ENCODE peak calls at places on chromosomes 16 and 17, in four cellular contexts. One of them, this sample, is unnamed. For H3K4me1, the result is how much of the 10 kb centered on the place peaks cover.

GRCh38 chr16:165539-166374 is at the start of gene HBM:
- DNase-seq in transverse colon: no peak
- DNase-seq in upper lobe of left lung: peak
- DNase-seq in sigmoid colon: no peak
- DNase-seq in this sample: no peak

GRCh38 chr17:35238817-35239216 is 4.1 kb upstream of the SLFN5 start:
- DNase-seq in sigmoid colon: no peak
- DNase-seq in transverse colon: no peak
- DNase-seq in upper lobe of left lung: no peak
- DNase-seq in this sample: no peak

GRCh38 chr16:57893559-57894389 is 77.2 kb downstream of the CNGB1 start:
- DNase-seq in upper lobe of left lung: no peak
- DNase-seq in sigmoid colon: no peak
- DNase-seq in transverse colon: no peak
- DNase-seq in this sample: no peak

GRCh38 chr17:17723354-17724261 is 42.4 kb downstream of the RAI1 start:
- DNase-seq in sigmoid colon: no peak
- DNase-seq in upper lobe of left lung: peak
- DNase-seq in transverse colon: no peak
- DNase-seq in this sample: no peak

GRCh38 chr17:18261146-18261515 is 669 bp downstream of the MIEF2 start:
- DNase-seq in sigmoid colon: peak
- DNase-seq in upper lobe of left lung: peak
- DNase-seq in transverse colon: peak
- DNase-seq in this sample: no peak

GRCh38 chr16:84308120-84308519 is 13.4 kb downstream of the WFDC1 start:
- DNase-seq in sigmoid colon: peak
- DNase-seq in transverse colon: peak
- DNase-seq in upper lobe of left lung: no peak
- DNase-seq in this sample: no peak

GRCh38 chr17:82064433-82065192 is 991 bp downstream of the DUS1L start:
- DNase-seq in transverse colon: peak
- DNase-seq in upper lobe of left lung: peak
- DNase-seq in sigmoid colon: no peak
- DNase-seq in this sample: no peak

GRCh38 chr16:22318690-22319358 is 21.6 kb downstream of the POLR3E start:
- DNase-seq in transverse colon: peak
- DNase-seq in sigmoid colon: peak
- DNase-seq in upper lobe of left lung: no peak
- DNase-seq in this sample: no peak

GRCh38 chr16:11121909-11122692 is 133.9 kb downstream of the SOCS1 start:
- DNase-seq in sigmoid colon: no peak
- DNase-seq in transverse colon: no peak
- DNase-seq in upper lobe of left lung: no peak
- DNase-seq in this sample: no peak

GRCh38 chr17:75643033-75644017 is 10.1 kb downstream of the SMIM5 start:
- DNase-seq in transverse colon: no peak
- DNase-seq in sigmoid colon: no peak
- DNase-seq in upper lobe of left lung: peak
- DNase-seq in this sample: no peak

GRCh38 chr17:61073799-61074513 is 325.7 kb upstream of the TBX2 start:
- DNase-seq in transverse colon: no peak
- DNase-seq in upper lobe of left lung: no peak
- DNase-seq in sigmoid colon: no peak
- DNase-seq in this sample: no peak

GRCh38 chr16:57039148-57039812 is 49.9 kb downstream of the NLRC5 start:
- DNase-seq in sigmoid colon: no peak
- DNase-seq in transverse colon: peak
- DNase-seq in upper lobe of left lung: no peak
- DNase-seq in this sample: no peak

GRCh38 chr17:45046536-45047125 is 4.8 kb downstream of the DCAKD start:
- DNase-seq in sigmoid colon: no peak
- DNase-seq in upper lobe of left lung: no peak
- DNase-seq in transverse colon: no peak
- DNase-seq in this sample: no peak

GRCh38 chr17:77466140-77466539 is 325.4 kb downstream of the SEC14L1 start:
- DNase-seq in sigmoid colon: peak
- DNase-seq in transverse colon: no peak
- DNase-seq in upper lobe of left lung: peak
- DNase-seq in this sample: no peak

GRCh38 chr16:89052191-89052787 is 41.4 kb upstream of the ACSF3 start:
- DNase-seq in upper lobe of left lung: peak
- DNase-seq in sigmoid colon: no peak
- DNase-seq in transverse colon: peak
- DNase-seq in this sample: no peak

GRCh38 chr17:83053021-83053778 is 26.2 kb upstream of the METRNL start:
- DNase-seq in sigmoid colon: peak
- DNase-seq in transverse colon: no peak
- DNase-seq in upper lobe of left lung: peak
- DNase-seq in this sample: no peak

GRCh38 chr17:39018267-39019134 is 51.3 kb upstream of the FBXO47 start:
- DNase-seq in upper lobe of left lung: peak
- DNase-seq in sigmoid colon: no peak
- DNase-seq in transverse colon: no peak
- DNase-seq in this sample: no peak

GRCh38 chr17:60555786-60556185 is 29.7 kb upstream of the APPBP2 start:
- DNase-seq in transverse colon: no peak
- DNase-seq in sigmoid colon: no peak
- DNase-seq in upper lobe of left lung: no peak
- DNase-seq in this sample: no peak

GRCh38 chr16:67269766-67270165 is 9.6 kb upstream of the PLEKHG4 start:
- DNase-seq in transverse colon: no peak
- DNase-seq in sigmoid colon: peak
- DNase-seq in upper lobe of left lung: no peak
- DNase-seq in this sample: no peak

GRCh38 chr17:5971969-5972368 is 98.2 kb upstream of the WSCD1 start:
- DNase-seq in transverse colon: no peak
- DNase-seq in upper lobe of left lung: no peak
- DNase-seq in sigmoid colon: no peak
- DNase-seq in this sample: no peak

GRCh38 chr17:4101127-4101798 is 41.6 kb downstream of the ZZEF1 start:
- DNase-seq in transverse colon: no peak
- DNase-seq in sigmoid colon: no peak
- DNase-seq in upper lobe of left lung: no peak
- DNase-seq in this sample: no peak

GRCh38 chr16:17448640-17449638 is 21.8 kb downstream of the XYLT1 start:
- DNase-seq in sigmoid colon: no peak
- DNase-seq in upper lobe of left lung: peak
- DNase-seq in transverse colon: peak
- DNase-seq in this sample: no peak

GRCh38 chr16:4477966-4478365 is 1.8 kb downstream of the HMOX2 start:
- DNase-seq in upper lobe of left lung: no peak
- DNase-seq in transverse colon: no peak
- DNase-seq in sigmoid colon: no peak
- DNase-seq in this sample: no peak
- TF ChIP-seq POLR2A in upper lobe of left lung: no peak
- TF ChIP-seq POLR2A in transverse colon: no peak
- TF ChIP-seq POLR2A in sigmoid colon: no peak
- TF ChIP-seq POLR2A in this sample: no peak

GRCh38 chr17:7549401-7550055 is 670 bp downstream of the TNFSF12 start:
- DNase-seq in transverse colon: peak
- DNase-seq in upper lobe of left lung: no peak
- DNase-seq in sigmoid colon: peak
- DNase-seq in this sample: no peak

GRCh38 chr17:7550359-7550758 is 1.5 kb downstream of the TNFSF12 start:
- DNase-seq in transverse colon: no peak
- DNase-seq in upper lobe of left lung: no peak
- DNase-seq in sigmoid colon: no peak
- DNase-seq in this sample: no peak

GRCh38 chr17:7548585-7549400 is at the start of gene TNFSF12:
- DNase-seq in sigmoid colon: peak
- DNase-seq in transverse colon: peak
- DNase-seq in upper lobe of left lung: peak
- DNase-seq in this sample: no peak

GRCh38 chr17:7541074-7541621 is 7.7 kb upstream of the TNFSF12 start:
- DNase-seq in upper lobe of left lung: no peak
- DNase-seq in transverse colon: no peak
- DNase-seq in sigmoid colon: no peak
- DNase-seq in this sample: no peak

GRCh38 chr17:7544911-7545310 is 3.9 kb upstream of the TNFSF12 start:
- DNase-seq in sigmoid colon: no peak
- DNase-seq in upper lobe of left lung: no peak
- DNase-seq in transverse colon: no peak
- DNase-seq in this sample: no peak
- H3K4me1 ChIP-seq in sigmoid colon: under half
- H3K4me1 ChIP-seq in upper lobe of left lung: under half
- H3K4me1 ChIP-seq in transverse colon: under half
- H3K4me1 ChIP-seq in this sample: under half

DNA sequence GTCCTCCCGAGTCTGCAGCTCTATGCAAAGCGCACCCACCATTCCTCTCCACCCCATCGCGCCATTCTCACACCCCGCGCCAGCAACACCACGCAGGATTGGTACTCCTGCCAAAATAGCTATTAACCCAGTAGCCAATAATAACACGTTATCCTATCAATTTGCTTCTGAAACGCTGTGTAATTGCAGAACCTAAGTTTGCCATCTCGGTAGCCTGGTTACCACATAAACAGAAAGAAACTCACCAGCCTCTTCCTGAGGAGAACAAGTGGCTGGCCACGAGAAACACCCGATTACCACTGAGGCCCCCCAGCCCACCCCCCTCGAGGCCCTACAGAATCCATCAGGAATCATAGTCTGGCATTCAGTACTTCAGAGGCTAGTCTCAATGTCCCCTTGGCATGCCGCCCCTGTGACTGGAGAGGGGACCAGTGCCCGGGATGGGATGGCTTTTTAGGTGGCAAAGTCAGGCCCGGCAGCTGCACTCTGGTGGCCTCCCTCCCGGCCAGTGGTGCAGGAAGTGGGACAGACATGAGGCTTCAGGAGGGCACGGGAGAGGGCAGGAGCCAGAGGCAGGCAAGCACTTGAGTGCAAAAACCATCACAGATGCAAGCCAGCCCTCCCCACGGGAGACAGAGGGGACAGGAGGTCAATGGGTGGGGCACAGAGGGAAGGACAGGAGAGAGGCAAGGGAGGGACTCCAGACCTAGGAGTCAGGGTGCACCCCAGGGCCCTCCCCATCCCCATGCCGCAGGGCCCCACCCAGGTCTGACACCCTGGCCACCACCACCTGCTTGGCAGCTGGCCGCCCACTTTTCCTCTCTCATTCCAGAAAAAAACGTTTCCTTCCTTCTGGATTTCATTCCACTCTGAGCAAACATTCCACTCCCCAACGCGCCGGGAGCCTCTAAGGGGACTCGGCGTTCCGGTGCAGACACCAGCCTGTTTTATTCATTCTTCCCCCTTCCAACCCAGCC is 192.5 kb downstream of the ZNF423 start:
- DNase-seq in sigmoid colon: no peak
- DNase-seq in transverse colon: peak
- DNase-seq in upper lobe of left lung: no peak
- DNase-seq in this sample: no peak
- TF ChIP-seq POLR2AphosphoS5 in sigmoid colon: no peak
- TF ChIP-seq POLR2AphosphoS5 in transverse colon: no peak
- TF ChIP-seq POLR2AphosphoS5 in upper lobe of left lung: no peak
- TF ChIP-seq POLR2AphosphoS5 in this sample: no peak

GRCh38 chr16:30764086-30764485 is 2.0 kb downstream of the RNF40 start:
- DNase-seq in transverse colon: no peak
- DNase-seq in upper lobe of left lung: no peak
- DNase-seq in sigmoid colon: no peak
- DNase-seq in this sample: no peak

GRCh38 chr16:30761427-30761927 is 385 bp downstream of the CFAP119 start:
- DNase-seq in transverse colon: peak
- DNase-seq in upper lobe of left lung: peak
- DNase-seq in sigmoid colon: no peak
- DNase-seq in this sample: no peak

GRCh38 chr16:30762991-30763725 is 1.0 kb downstream of the RNF40 start:
- DNase-seq in transverse colon: no peak
- DNase-seq in upper lobe of left lung: no peak
- DNase-seq in sigmoid colon: no peak
- DNase-seq in this sample: no peak

GRCh38 chr16:30760577-30761426 is 1.1 kb downstream of the CFAP119 start:
- DNase-seq in upper lobe of left lung: no peak
- DNase-seq in sigmoid colon: no peak
- DNase-seq in transverse colon: no peak
- DNase-seq in this sample: no peak

DNA sequence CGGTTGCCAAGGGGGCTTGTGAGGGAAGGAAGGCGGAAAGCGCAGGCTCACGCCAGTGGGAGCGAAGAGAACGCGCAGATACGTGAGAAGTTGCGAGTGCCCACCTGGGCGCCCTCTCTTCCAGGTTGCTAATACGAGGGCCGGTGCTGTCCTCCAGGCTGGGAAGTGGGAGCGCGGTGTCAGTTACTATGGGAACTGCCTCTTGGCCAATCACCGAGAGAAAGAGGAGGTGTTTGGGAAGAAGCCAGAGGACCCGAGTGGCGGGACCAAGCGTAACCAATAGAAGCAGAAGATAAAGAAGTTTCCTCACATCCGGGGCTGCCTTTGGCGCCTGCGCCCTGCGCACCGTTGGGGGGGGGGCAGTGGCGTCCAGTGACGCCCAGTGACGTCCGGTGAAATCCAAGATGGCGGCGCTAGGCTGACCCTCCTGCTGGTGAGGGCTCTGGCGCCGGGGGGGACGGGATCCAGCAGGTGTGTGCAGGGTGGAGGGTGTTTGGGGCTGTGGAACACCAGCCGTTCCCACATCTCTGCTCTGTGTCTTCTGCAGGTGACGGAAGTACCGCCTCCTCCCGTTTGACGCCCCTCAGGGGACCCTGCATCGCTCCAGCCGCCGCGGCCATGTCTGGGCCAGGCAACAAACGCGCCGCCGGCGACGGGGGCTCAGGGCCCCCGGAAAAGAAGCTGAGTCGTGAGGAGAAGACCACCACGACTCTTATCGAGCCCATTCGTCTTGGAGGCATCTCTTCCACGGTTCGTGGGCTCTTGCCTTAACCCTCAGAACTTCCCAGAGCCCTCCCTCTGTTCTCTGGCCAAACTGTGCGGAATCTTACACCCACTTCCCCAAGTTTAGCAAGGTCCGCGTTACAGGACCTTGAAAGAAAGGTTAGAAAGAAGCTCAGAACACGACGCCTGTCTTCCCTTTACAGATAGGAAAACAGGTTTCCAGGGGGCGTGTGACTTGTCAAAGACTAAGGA is at the start of the genes CFAP119 and RNF40:
- DNase-seq in transverse colon: peak
- DNase-seq in sigmoid colon: peak
- DNase-seq in upper lobe of left lung: peak
- DNase-seq in this sample: peak
- TF ChIP-seq POLR2A in transverse colon: peak
- TF ChIP-seq POLR2A in sigmoid colon: peak
- TF ChIP-seq POLR2A in upper lobe of left lung: peak
- TF ChIP-seq POLR2A in this sample: peak